ENCODE peak calls at places on chromosomes 3 and 15, in four cellular contexts. A is choroid plexus epithelial cell, N is hepatocyte, G is upper lobe of right lung. H is an unnamed sample.

GRCh38 chr3:189664311-189664710 is 33.1 kb downstream of the TP63 start:
- DNase-seq in G (no peak), N (peak; percentile 48), A (peak; percentile 94), H (no peak)

GRCh38 chr15:51288143-51289065 is 50.0 kb downstream of the CYP19A1 start:
- DNase-seq in A (no peak), N (peak; percentile 52), G (no peak), H (no peak)

GRCh38 chr3:37741644-37742043 is 120.0 kb upstream of the CTDSPL start:
- DNase-seq in A (peak; percentile 10), G (peak; percentile 81), N (peak; percentile 43), H (no peak)

GRCh38 chr3:178703268-178703975 is 167.2 kb downstream of the KCNMB2 start:
- DNase-seq in G (no peak), A (peak; percentile 90), N (peak; percentile 32), H (no peak)

GRCh38 chr3:15470261-15470660 is 42.9 kb downstream of the EAF1 start:
- DNase-seq in N (no peak), A (no peak), G (no peak), H (no peak)

GRCh38 chr3:65972765-65973164 is 66.0 kb downstream of the MAGI1 start:
- DNase-seq in G (no peak), A (no peak), N (no peak), H (no peak)

GRCh38 chr15:70031680-70032079 is 66.0 kb downstream of the TLE3 start:
- DNase-seq in G (no peak), N (no peak), A (no peak), H (no peak)

GRCh38 chr15:82680200-82681102 is 29.2 kb downstream of the AP3B2 start:
- DNase-seq in N (peak; percentile 93), A (no peak), G (peak; percentile 91), H (peak; percentile 92)

GRCh38 chr15:47293763-47294162 is 423.5 kb upstream of the SEMA6D start:
- DNase-seq in N (peak; percentile 70), A (peak; percentile 98), G (peak; percentile 74), H (no peak)

GRCh38 chr15:49035825-49036224 is 10.4 kb downstream of the SECISBP2L start:
- DNase-seq in N (peak; percentile 29), A (no peak), G (no peak), H (no peak)

GRCh38 chr15:83709246-83709645 is 55.3 kb downstream of the ADAMTSL3 start:
- DNase-seq in A (peak; percentile 33), G (no peak), N (no peak), H (no peak)

DNA sequence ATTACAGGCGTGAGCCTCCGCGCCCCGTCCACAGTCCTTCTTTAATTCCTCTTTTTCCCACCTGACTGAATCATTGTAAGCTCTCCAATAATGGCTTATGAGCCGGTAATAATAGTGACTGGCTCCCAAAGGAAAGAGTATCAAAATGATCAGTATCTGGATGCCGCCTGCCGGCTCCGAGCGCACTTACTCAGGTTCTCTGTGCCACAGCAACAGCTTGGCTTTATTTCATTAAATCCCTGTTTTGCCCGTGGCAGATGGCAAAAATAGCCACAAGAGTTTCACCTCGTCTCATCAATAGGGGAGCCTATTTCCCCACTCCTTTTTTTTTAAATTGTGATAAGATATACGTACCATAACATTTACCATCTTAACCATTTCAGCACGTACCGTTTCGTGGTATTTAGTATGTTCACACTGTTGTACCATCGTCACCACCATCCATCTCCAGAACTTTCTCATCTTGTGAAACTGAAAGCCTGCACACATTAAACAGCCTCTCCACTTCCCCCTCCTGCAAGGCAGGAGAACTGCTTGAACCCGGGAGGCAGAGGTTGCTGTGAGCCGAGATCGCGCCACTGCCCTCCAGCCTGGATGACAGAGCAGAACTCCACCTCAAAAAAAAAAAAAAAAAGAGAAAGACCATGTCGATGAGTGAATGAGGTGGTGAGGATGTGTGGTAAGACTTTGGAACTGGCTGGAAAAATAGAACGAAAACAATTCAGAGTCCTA is 80.7 kb upstream of the DLG1 start:
- DNase-seq in N (no peak), G (no peak), A (no peak), H (no peak)
- H3K4me3 ChIP-seq in N (no peak overlapping the region), G (no peak overlapping the region), A (no peak overlapping the region), H (no peak overlapping the region)

DNA sequence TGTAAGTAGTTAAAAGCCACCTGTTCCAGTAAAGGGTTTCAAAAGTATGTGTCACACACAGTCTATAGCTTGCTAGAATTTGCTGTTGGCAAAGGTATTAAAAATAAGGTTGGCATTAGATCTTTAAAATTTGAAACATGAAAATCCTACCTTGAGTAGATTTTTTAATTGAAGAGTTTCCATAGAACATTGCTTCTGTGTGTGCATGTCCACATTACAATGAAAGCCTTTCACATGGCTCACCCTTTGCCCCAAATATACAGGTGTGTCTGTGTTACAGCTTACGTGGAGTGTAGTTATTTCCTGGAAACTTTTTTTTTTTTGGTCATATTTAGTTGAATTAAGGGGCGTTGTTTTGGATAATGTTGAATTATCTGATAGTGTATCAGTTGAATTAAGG is 2.2 kb downstream of the ABHD17C start:
- DNase-seq in G (no peak), N (no peak), A (no peak), H (no peak)
- H3K4me3 ChIP-seq in G (peak overlapping the region; percentile 80), N (peak overlapping the region; percentile 7), A (peak overlapping the region; percentile 74), H (peak overlapping the region; percentile 91)

GRCh38 chr3:125045965-125046364 is 9.8 kb downstream of the HEG1 start:
- DNase-seq in N (no peak), G (no peak), A (peak; percentile 86), H (no peak)

GRCh38 chr3:125045194-125045593 is 10.6 kb downstream of the HEG1 start:
- DNase-seq in A (peak; percentile 47), G (no peak), N (no peak), H (no peak)

GRCh38 chr3:125039897-125040175 is 16.0 kb downstream of the HEG1 start:
- DNase-seq in G (no peak), N (no peak), A (no peak), H (no peak)

GRCh38 chr3:125043599-125044151 is 12.1 kb downstream of the HEG1 start:
- DNase-seq in N (no peak), A (no peak), G (no peak), H (no peak)

DNA sequence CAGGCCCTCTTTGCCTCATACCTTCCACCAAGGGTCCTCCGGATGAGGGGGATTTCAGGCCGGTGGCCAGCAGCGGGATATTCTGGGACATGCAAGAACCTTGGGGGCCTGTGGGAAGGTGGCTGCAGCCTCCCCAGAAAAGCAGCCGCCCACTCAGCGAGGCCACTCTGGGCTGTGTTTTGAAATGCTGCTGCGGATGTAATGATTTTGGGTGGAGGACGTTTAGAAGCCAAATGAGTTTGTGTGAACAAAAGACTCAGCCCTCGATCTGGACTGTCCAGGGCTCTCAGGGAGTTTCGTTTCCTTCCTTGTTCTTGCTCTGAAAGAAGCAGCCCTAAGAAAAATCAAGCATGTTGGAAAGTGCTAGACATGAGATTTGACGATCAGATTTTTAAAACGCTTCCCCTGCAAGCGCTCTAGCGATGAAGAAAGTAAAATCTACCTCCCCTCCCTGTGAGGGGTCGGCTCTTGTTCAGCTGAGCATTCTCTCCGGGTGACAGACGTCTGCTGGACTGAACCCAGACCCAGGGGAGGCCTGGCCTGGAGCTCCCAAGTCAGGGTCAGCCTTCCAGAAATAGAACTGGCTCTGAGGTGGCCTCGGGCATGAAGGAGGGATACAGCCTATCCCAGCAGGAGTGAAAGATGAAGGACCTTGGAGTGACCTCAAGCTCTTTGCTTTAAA is 12.9 kb downstream of the HEG1 start:
- DNase-seq in G (no peak), N (no peak), A (peak; percentile 61), H (no peak)
- H3K4me3 ChIP-seq in G (peak overlapping the region; percentile 6), N (no peak overlapping the region), A (peak overlapping the region; percentile 24), H (no peak overlapping the region)

DNA sequence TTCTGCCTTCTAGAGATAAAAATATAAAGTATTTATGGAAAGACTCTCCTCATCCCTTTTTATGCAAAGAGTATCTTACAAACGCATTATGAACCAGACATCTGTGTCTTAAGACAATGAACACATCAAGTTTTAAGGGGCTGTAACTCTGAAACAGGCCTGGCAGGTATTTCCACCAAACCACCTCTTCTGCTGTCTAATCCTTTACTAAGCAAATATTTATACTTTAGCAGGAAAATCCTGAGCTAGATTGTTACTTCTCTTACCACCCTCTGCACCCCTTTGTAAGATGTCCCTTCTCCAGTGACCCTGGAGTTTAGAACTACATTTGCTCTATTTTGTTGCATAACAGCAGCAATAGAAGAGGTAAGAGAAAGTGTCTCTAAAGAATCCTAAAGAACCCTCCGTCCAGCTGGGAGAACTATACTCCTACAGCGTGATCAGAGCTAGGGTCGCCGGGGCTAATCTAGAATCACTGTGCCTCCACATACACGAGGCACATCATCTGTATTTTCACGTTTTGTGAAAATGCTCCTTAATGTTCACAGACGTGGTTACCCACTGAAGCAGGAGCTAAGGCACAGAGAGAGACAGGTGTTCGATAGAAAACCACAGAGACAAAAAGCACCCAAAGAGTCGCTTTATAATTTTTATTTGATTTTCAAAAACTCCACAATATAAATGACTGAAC is 129.6 kb downstream of the FOXP1 start:
- DNase-seq in N (no peak), G (no peak), A (no peak), H (no peak)
- H3K4me3 ChIP-seq in N (no peak overlapping the region), G (no peak overlapping the region), A (no peak overlapping the region), H (no peak overlapping the region)

GRCh38 chr3:111862415-111862814 is 3.4 kb downstream of the PHLDB2 start:
- DNase-seq in G (no peak), A (no peak), N (no peak), H (no peak)
- H3K4me3 ChIP-seq in G (no peak overlapping the region), A (no peak overlapping the region), N (no peak overlapping the region), H (no peak overlapping the region)

GRCh38 chr3:43619593-43619992 is 2.2 kb downstream of the ANO10 start:
- DNase-seq in N (no peak), A (no peak), G (no peak), H (no peak)
- H3K4me3 ChIP-seq in N (no peak overlapping the region), A (no peak overlapping the region), G (no peak overlapping the region), H (no peak overlapping the region)

GRCh38 chr3:13014755-13015285 is 58.4 kb downstream of the IQSEC1 start:
- DNase-seq in G (no peak), A (no peak), N (no peak), H (no peak)
- H3K4me3 ChIP-seq in G (peak overlapping the region; percentile 46), A (no peak overlapping the region), N (no peak overlapping the region), H (no peak overlapping the region)

GRCh38 chr3:17579289-17580031 is 163.0 kb downstream of the TBC1D5 start:
- DNase-seq in A (peak; percentile 35), G (no peak), N (no peak), H (no peak)
- H3K4me3 ChIP-seq in A (no peak overlapping the region), G (no peak overlapping the region), N (no peak overlapping the region), H (no peak overlapping the region)

GRCh38 chr3:187464682-187465081 is 96.5 kb downstream of the RTP4 start:
- DNase-seq in A (no peak), G (no peak), N (no peak), H (no peak)

GRCh38 chr3:187465503-187465902 is 97.3 kb downstream of the RTP4 start:
- DNase-seq in N (no peak), A (no peak), G (no peak), H (no peak)
- H3K4me3 ChIP-seq in N (no peak overlapping the region), A (no peak overlapping the region), G (no peak overlapping the region), H (no peak overlapping the region)

DNA sequence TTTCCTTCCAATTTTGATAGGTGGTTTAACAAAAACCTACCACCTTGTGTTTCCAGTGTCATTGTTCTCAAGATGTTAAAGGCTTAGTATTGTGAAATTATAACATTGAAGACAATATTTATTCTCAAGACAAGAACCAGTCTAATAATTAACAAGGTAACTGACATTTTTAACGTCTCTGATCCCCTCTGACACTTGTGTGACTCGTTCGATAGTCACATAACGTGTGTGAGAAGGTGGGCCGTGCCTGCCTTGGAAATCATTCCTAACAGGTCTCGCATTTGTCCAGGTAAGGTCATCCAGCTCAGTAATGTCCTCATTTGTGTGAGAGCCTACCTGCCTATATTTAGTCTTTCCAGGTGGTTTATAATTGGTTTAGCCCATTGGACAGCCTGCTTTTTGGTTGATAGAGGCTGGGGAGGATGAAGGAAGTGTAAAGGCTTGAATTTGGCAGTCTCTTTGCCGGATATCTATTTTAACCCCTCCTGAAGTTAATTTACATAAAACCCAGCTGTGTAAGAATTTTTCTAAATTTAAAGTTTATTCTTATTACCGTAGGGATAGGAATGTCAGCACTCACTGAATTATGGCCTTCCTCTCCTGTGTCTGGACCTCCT is 94.4 kb downstream of the AKAP13 start:
- DNase-seq in N (no peak), A (no peak), G (no peak), H (no peak)
- H3K4me3 ChIP-seq in N (no peak overlapping the region), A (no peak overlapping the region), G (no peak overlapping the region), H (no peak overlapping the region)